ENCODE peak calls at places on chromosomes 5 and 9, in five cellular contexts. L, Q, C, M and J are unnamed samples.

GRCh38 chr5:179608131-179608581 is 15.3 kb downstream of the HNRNPH1 start:
- DNase-seq in L (no peak), M (peak; percentile 32), C (no peak), Q (no peak), J (no peak)

GRCh38 chr9:95102001-95102433 is 215.5 kb downstream of the FANCC start:
- DNase-seq in L (no peak), C (no peak), M (no peak), Q (no peak), J (no peak)

GRCh38 chr9:126112135-126112720 is 214.4 kb upstream of the MVB12B start:
- DNase-seq in C (no peak), Q (no peak), M (no peak), L (no peak), J (no peak)

GRCh38 chr5:176438959-176439757 is 9.0 kb upstream of the FAF2 start:
- DNase-seq in C (no peak), Q (no peak), M (no peak), L (no peak), J (no peak)

GRCh38 chr5:141245250-141245717 is at the start of gene PCDHB15:
- DNase-seq in L (peak; percentile 29), M (no peak), C (no peak), Q (peak; percentile 28), J (no peak)

GRCh38 chr9:14278291-14278721 is 35.6 kb downstream of the NFIB start:
- DNase-seq in Q (no peak), L (no peak), M (peak; percentile 63), C (no peak), J (no peak)

GRCh38 chr5:163399923-163400322 is 37.5 kb upstream of the CCNG1 start:
- DNase-seq in M (no peak), C (no peak), L (no peak), Q (no peak), J (no peak)

GRCh38 chr5:77852514-77853352 is 76.6 kb upstream of the TBCA start:
- DNase-seq in L (peak; percentile 60), M (peak; percentile 56), Q (peak; percentile 63), C (peak; percentile 85), J (peak; percentile 69)

GRCh38 chr9:32427111-32427873 is 42.8 kb downstream of the ACO1 start:
- DNase-seq in Q (no peak), M (peak; percentile 25), C (no peak), L (no peak), J (no peak)

GRCh38 chr9:122129969-122130368 is 29.6 kb downstream of the NDUFA8 start:
- DNase-seq in Q (no peak), M (no peak), C (no peak), L (no peak), J (no peak)

GRCh38 chr5:80777347-80778287 is 122.8 kb upstream of the DHFR start:
- DNase-seq in Q (no peak), M (no peak), C (no peak), L (no peak), J (no peak)

GRCh38 chr9:18478517-18479361 is 4.8 kb downstream of the ADAMTSL1 start:
- DNase-seq in L (no peak), M (peak; percentile 83), C (no peak), Q (no peak), J (no peak)

GRCh38 chr5:60563696-60564324 is 136.2 kb downstream of the DEPDC1B start:
- DNase-seq in C (no peak), M (no peak), Q (no peak), L (no peak), J (no peak)

GRCh38 chr9:86983260-86984255 is 36.3 kb upstream of the GAS1 start:
- DNase-seq in L (no peak), M (peak; percentile 100), C (no peak), Q (no peak), J (no peak)

GRCh38 chr5:115986358-115986757 is 24.1 kb downstream of the LVRN start:
- DNase-seq in Q (no peak), C (no peak), L (no peak), M (peak; percentile 94), J (no peak)

GRCh38 chr5:143025971-143026370 is 255.8 kb downstream of the ARHGAP26 start:
- DNase-seq in C (no peak), L (no peak), Q (no peak), M (no peak), J (no peak)

GRCh38 chr9:69945671-69946141 is 97.9 kb upstream of the MAMDC2 start:
- DNase-seq in L (no peak), C (no peak), M (peak; percentile 75), Q (no peak), J (no peak)

GRCh38 chr5:83354958-83355357 is 116.6 kb upstream of the VCAN start:
- DNase-seq in M (no peak), L (no peak), C (no peak), Q (no peak), J (no peak)

GRCh38 chr9:131668439-131669233 is 71.2 kb downstream of the RAPGEF1 start:
- DNase-seq in Q (no peak), C (peak; percentile 78), L (no peak), M (peak; percentile 56), J (no peak)

GRCh38 chr5:102481044-102481715 is 17.6 kb downstream of the SLCO6A1 start:
- DNase-seq in M (peak; percentile 38), L (no peak), C (no peak), Q (no peak), J (no peak)

GRCh38 chr9:96478829-96479371 is 28.9 kb downstream of the HABP4 start:
- DNase-seq in M (peak; percentile 46), L (no peak), C (no peak), Q (no peak), J (no peak)

GRCh38 chr9:77747163-77747562 is 99.0 kb upstream of the GNA14 start:
- DNase-seq in L (no peak), C (no peak), Q (no peak), M (no peak), J (no peak)

GRCh38 chr9:91151014-91151740 is 210.5 kb downstream of the AUH start:
- DNase-seq in L (no peak), M (peak; percentile 30), C (peak; percentile 82), Q (no peak), J (no peak)

GRCh38 chr9:120066315-120066714 is 513.7 kb downstream of the CDK5RAP2 start:
- DNase-seq in Q (no peak), L (no peak), M (peak; percentile 1), C (no peak), J (no peak)

GRCh38 chr9:72041369-72041768 is 19.0 kb downstream of the C9orf57 start:
- DNase-seq in Q (no peak), C (no peak), L (no peak), M (no peak), J (no peak)

GRCh38 chr9:249025-249424 is 34.4 kb downstream of the DOCK8 start:
- DNase-seq in C (no peak), M (no peak), Q (no peak), L (no peak), J (no peak)

GRCh38 chr5:105680858-105681257 is 1989.9 kb downstream of the EFNA5 start:
- DNase-seq in Q (no peak), M (no peak), L (no peak), C (no peak), J (no peak)

GRCh38 chr9:130872912-130873503 is 23.6 kb downstream of the QRFP start:
- DNase-seq in M (peak; percentile 36), C (no peak), L (no peak), Q (no peak), J (no peak)

GRCh38 chr9:127360205-127360604 is 36.8 kb upstream of the SLC2A8 start:
- DNase-seq in Q (no peak), M (no peak), C (no peak), L (no peak), J (peak; percentile 9)
- TF ChIP-seq CTCF in Q (no peak), M (peak; percentile 15), C (no peak), L (no peak), J (no peak)

GRCh38 chr9:135727257-135727875 is 25.4 kb downstream of the KCNT1 start:
- DNase-seq in M (no peak), L (no peak), Q (no peak), C (no peak), J (no peak)

GRCh38 chr9:135724186-135724797 is 22.3 kb downstream of the KCNT1 start:
- DNase-seq in Q (no peak), C (no peak), M (no peak), L (no peak), J (no peak)

GRCh38 chr9:135729480-135729879 is 27.5 kb downstream of the KCNT1 start:
- DNase-seq in C (no peak), Q (no peak), L (no peak), M (no peak), J (no peak)

GRCh38 chr9:135728436-135729110 is 26.6 kb downstream of the KCNT1 start:
- DNase-seq in M (no peak), L (no peak), C (no peak), Q (no peak), J (no peak)

DNA sequence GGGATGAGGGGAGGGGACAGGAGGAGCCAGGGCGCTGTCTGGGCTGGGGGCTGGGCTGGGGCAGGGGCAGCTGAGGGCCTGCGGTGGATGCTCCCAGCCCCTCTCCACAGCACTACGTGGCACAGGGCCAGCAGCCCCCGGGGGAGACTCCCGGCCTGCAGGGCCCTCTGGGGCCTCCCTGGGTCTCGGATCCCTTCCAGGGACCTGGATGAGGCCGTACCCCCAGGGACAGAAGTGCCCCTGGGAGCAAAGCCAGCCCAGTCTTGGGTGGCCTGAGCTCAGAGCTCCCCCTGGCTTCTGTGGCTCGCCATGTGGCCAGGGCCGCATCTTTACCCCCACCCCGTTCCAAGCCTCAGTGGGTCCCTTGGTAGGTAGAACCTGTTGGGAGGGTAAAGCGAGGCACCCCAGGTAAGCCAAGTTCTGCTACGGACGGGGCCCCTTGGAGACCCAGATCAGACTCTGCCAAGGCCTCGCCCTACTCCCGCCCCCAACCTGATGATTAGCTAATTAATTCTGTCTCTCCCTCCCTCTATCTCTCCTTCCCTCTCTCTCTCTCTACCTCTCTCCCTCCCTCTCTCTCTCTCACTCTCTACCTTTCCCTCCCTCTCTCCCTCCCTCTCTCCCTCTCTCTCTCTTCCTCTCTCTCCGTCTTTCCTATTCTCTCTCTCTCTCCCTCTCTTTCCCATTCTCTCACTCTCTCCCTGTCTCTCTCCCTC is 24.3 kb downstream of the KCNT1 start:
- DNase-seq in C (no peak), M (no peak), Q (no peak), L (no peak), J (no peak)
- TF ChIP-seq CTCF in C (no peak), M (no peak), Q (no peak), L (no peak), J (no peak)

GRCh38 chr5:134784241-134784920 is 25.8 kb downstream of the DDX46 start:
- DNase-seq in Q (no peak), M (no peak), C (no peak), L (no peak), J (no peak)

GRCh38 chr5:134787692-134788091 is 29.1 kb downstream of the DDX46 start:
- DNase-seq in C (no peak), M (no peak), Q (no peak), L (no peak), J (no peak)

GRCh38 chr5:134784946-134785620 is 26.5 kb downstream of the DDX46 start:
- DNase-seq in C (no peak), M (peak; percentile 52), L (no peak), Q (no peak), J (no peak)
- TF ChIP-seq CTCF in C (no peak), M (no peak), L (no peak), Q (no peak), J (no peak)

GRCh38 chr9:124394596-124394995 is 20.6 kb downstream of the PSMB7 start:
- DNase-seq in M (no peak), C (no peak), L (no peak), Q (no peak), J (no peak)
- TF ChIP-seq CTCF in M (no peak), C (peak; percentile 15), L (no peak), Q (no peak), J (no peak)

GRCh38 chr5:98209418-98209817 is 564.0 kb upstream of the RGMB start:
- DNase-seq in C (no peak), M (no peak), L (no peak), Q (no peak), J (no peak)
- TF ChIP-seq CTCF in C (no peak), M (no peak), L (no peak), Q (no peak), J (no peak)

GRCh38 chr9:12935714-12936113 is 160.9 kb downstream of the LURAP1L start:
- DNase-seq in C (no peak), M (peak; percentile 93), Q (no peak), L (no peak), J (no peak)
- TF ChIP-seq CTCF in C (no peak), M (no peak), Q (no peak), L (no peak), J (no peak)